ENCODE peak calls at places on chromosomes 13 and 19, in seven cellular contexts. F is RWPE1, W is GM23248, E is NCI-H1694, A is ACHN, B is MCF 10A, O is astrocyte of the cerebellum. S is an unnamed sample.

GRCh38 chr19:38095411-38096308 is 128.4 kb downstream of the DPF1 start:
- DNase-seq in W (peak), B (peak), O (peak), A (peak), F (peak), E (peak), S (peak)

GRCh38 chr19:12689581-12690216 is 1.9 kb downstream of the GNG14 start:
- DNase-seq in E (no peak), W (no peak), O (no peak), B (no peak), A (no peak), F (no peak), S (no peak)

GRCh38 chr13:111458739-111459138 is 138.3 kb downstream of the TEX29 start:
- DNase-seq in F (no peak), E (no peak), A (no peak), O (no peak), B (no peak), W (no peak), S (no peak)

GRCh38 chr13:81597101-81597500 is 1256.2 kb upstream of the SPRY2 start:
- DNase-seq in O (no peak), E (no peak), F (no peak), W (no peak), A (no peak), B (no peak), S (no peak)

GRCh38 chr19:48741222-48741999 is 1.0 kb upstream of the RASIP1 start:
- DNase-seq in O (no peak), B (peak), E (no peak), A (no peak), F (peak), W (peak), S (no peak)

GRCh38 chr19:23882493-23882892 is 32.2 kb upstream of the ZNF726 start:
- DNase-seq in B (no peak), A (no peak), O (no peak), F (no peak), E (no peak), W (peak), S (peak)

GRCh38 chr19:20858218-20858617 is 64.8 kb upstream of the ZNF85 start:
- DNase-seq in W (no peak), B (no peak), O (no peak), F (no peak), A (no peak), E (no peak), S (no peak)

GRCh38 chr19:50718255-50719118 is 1.1 kb downstream of the SHANK1 start:
- DNase-seq in E (no peak), O (no peak), B (no peak), A (no peak), W (peak), F (no peak), S (no peak)

GRCh38 chr13:39656325-39656677 is 839 bp downstream of the COG6 start:
- DNase-seq in A (no peak), F (no peak), E (no peak), O (no peak), W (peak), B (no peak), S (no peak)

GRCh38 chr13:98847780-98848179 is 95.3 kb upstream of the SLC15A1 start:
- DNase-seq in F (no peak), E (no peak), A (no peak), W (no peak), O (no peak), B (no peak), S (no peak)

GRCh38 chr13:44818428-44818827 is 170.8 kb downstream of the NUFIP1 start:
- DNase-seq in O (no peak), E (peak), B (peak), F (peak), W (peak), A (peak), S (no peak)

GRCh38 chr13:74325106-74325505 is 190.9 kb upstream of the KLF12 start:
- DNase-seq in A (no peak), F (no peak), O (peak), W (peak), E (peak), B (peak), S (peak)

GRCh38 chr19:48319647-48320537 is 5.5 kb upstream of the EMP3 start:
- DNase-seq in O (peak), W (peak), A (peak), E (peak), B (peak), F (peak), S (peak)

GRCh38 chr19:34788074-34788473 is 15.1 kb upstream of the ZNF599 start:
- DNase-seq in W (no peak), E (no peak), F (no peak), B (no peak), A (no peak), O (no peak), S (no peak)

GRCh38 chr19:16435238-16435911 is 36.4 kb downstream of the EPS15L1 start:
- DNase-seq in O (peak), W (peak), F (no peak), A (peak), B (peak), E (no peak), S (peak)

GRCh38 chr13:80828759-80829158 is 487.8 kb upstream of the SPRY2 start:
- DNase-seq in W (no peak), B (no peak), A (no peak), F (no peak), O (no peak), E (no peak), S (no peak)

GRCh38 chr19:2213799-2214198 is 22.3 kb downstream of the PLEKHJ1 start:
- DNase-seq in F (no peak), W (no peak), O (no peak), B (no peak), E (no peak), A (no peak), S (no peak)

GRCh38 chr19:3364501-3364858 is 1.9 kb upstream of the NFIC start:
- DNase-seq in A (no peak), F (no peak), E (no peak), B (no peak), O (no peak), W (no peak), S (no peak)

GRCh38 chr19:46618670-46619231 is 6.1 kb downstream of the PTGIR start:
- DNase-seq in W (peak), F (no peak), E (peak), A (no peak), O (no peak), B (no peak), S (peak)

GRCh38 chr13:98083507-98083906 is 59.4 kb upstream of the FARP1 start:
- DNase-seq in W (peak), F (no peak), O (peak), E (no peak), B (peak), A (peak), S (peak)

GRCh38 chr13:102742506-102742905 is 31.1 kb downstream of the TEX30 start:
- DNase-seq in A (no peak), W (no peak), O (no peak), F (no peak), B (no peak), E (no peak), S (no peak)

GRCh38 chr13:44140146-44140545 is 233.5 kb upstream of the SERP2 start:
- DNase-seq in O (no peak), F (no peak), E (no peak), B (no peak), W (no peak), A (no peak), S (no peak)

GRCh38 chr19:55622242-55622969 is 2.0 kb downstream of the ZNF784 start:
- DNase-seq in F (no peak), A (no peak), E (no peak), B (no peak), O (no peak), W (no peak), S (no peak)

GRCh38 chr13:102020611-102021216 is 381.1 kb downstream of the FGF14 start:
- DNase-seq in B (no peak), F (no peak), A (no peak), E (no peak), W (no peak), O (peak), S (no peak)

GRCh38 chr19:11399667-11400066 is 15.6 kb upstream of the EPOR start:
- DNase-seq in A (no peak), W (no peak), O (no peak), F (no peak), E (no peak), B (no peak), S (no peak)

GRCh38 chr19:54391589-54392061 is 23.6 kb upstream of the TTYH1 start:
- DNase-seq in W (no peak), E (no peak), A (no peak), B (peak), O (no peak), F (no peak), S (no peak)

GRCh38 chr13:48188640-48189039 is 44.4 kb upstream of the ITM2B start:
- DNase-seq in B (no peak), W (no peak), O (no peak), A (no peak), E (no peak), F (no peak), S (no peak)

S was measured in fibroblast of gingiva.